ENCODE peak calls at places on chromosomes 7 and 10, in nine cellular contexts. R is bronchial epithelial cell, D is NCI-H1092 treated with DMSO at 0.1 percent for 48 hours, J is mucosa of gallbladder, K is fibroblast of lung, B is progenitor cell of endocrine pancreas, Y is neuronal stem cell, E is EL, C is epithelial cell of esophagus. L is an unnamed sample.

GRCh38 chr7:1747004-1747801 is 77.1 kb downstream of the ELFN1 start:
- DNase-seq in R (no peak), D (no peak), J (no peak), K (no peak), B (no peak), Y (no peak), E (no peak), C (no peak), L (no peak)

GRCh38 chr7:112439476-112439875 is 10.8 kb upstream of the IFRD1 start:
- DNase-seq in R (no peak), D (no peak), J (no peak), K (no peak), B (no peak), Y (no peak), E (no peak), C (no peak), L (no peak)

GRCh38 chr7:99102809-99103690 is 40.9 kb downstream of the SMURF1 start:
- DNase-seq in R (peak; percentile 94), D (no peak), J (no peak), K (peak; percentile 80), B (no peak), Y (no peak), E (peak; percentile 82), C (peak; percentile 85), L (no peak)

GRCh38 chr7:157851501-157852067 is 514.8 kb downstream of the DNAJB6 start:
- DNase-seq in R (no peak), D (no peak), J (peak; percentile 58), K (peak; percentile 27), B (peak; percentile 42), Y (peak; percentile 58), E (no peak), C (no peak), L (no peak)

GRCh38 chr10:36712695-36713094 is 412.7 kb upstream of the ANKRD30A start:
- DNase-seq in R (no peak), D (no peak), J (no peak), K (no peak), B (no peak), Y (no peak), E (no peak), C (no peak), L (no peak)

GRCh38 chr7:8719102-8719501 is 285.7 kb downstream of the NXPH1 start:
- DNase-seq in R (no peak), D (peak; percentile 82), J (no peak), K (no peak), B (no peak), Y (no peak), E (no peak), C (no peak), L (no peak)

GRCh38 chr7:112414855-112415490 is 35.3 kb upstream of the IFRD1 start:
- DNase-seq in R (peak; percentile 57), D (peak; percentile 71), J (no peak), K (peak; percentile 27), B (no peak), Y (peak; percentile 21), E (peak; percentile 47), C (peak; percentile 66), L (peak; percentile 36)

GRCh38 chr10:24897326-24897926 is 55.0 kb downstream of the PRTFDC1 start:
- DNase-seq in R (peak; percentile 46), D (no peak), J (no peak), K (peak; percentile 82), B (no peak), Y (no peak), E (peak; percentile 80), C (peak; percentile 24), L (no peak)

GRCh38 chr7:47254081-47255006 is 327.6 kb downstream of the TNS3 start:
- DNase-seq in R (peak; percentile 13), D (peak; percentile 66), J (peak; percentile 75), K (peak; percentile 56), B (peak; percentile 77), Y (peak; percentile 70), E (peak; percentile 77), C (peak; percentile 51), L (no peak)

GRCh38 chr10:73922007-73922863 is 11.3 kb downstream of the PLAU start:
- DNase-seq in R (no peak), D (no peak), J (no peak), K (no peak), B (no peak), Y (no peak), E (no peak), C (no peak), L (no peak)

L was measured in AML-193.